ENCODE peak calls at places on chromosomes 5 and 9, in six cellular contexts. One of them, this sample, is unnamed.
A peak's percentile ranks its signal among the peaks of the same experiment; 100 is the strongest.

GRCh38 chr9:38183994-38184568 is 115.1 kb upstream of the SHB start:
- DNase-seq in Calu3: no peak
- DNase-seq in right atrium auricular region: no peak
- DNase-seq in activated B cell treated with CpG ODN at 0.5 μM for 24 hours: no peak
- DNase-seq in mammary epithelial cell: peak; percentile 25
- DNase-seq in MM.1S: no peak
- DNase-seq in this sample: no peak

GRCh38 chr9:125749287-125749935 is 2.2 kb downstream of the PBX3 start:
- DNase-seq in Calu3: no peak
- DNase-seq in right atrium auricular region: no peak
- DNase-seq in activated B cell treated with CpG ODN at 0.5 μM for 24 hours: no peak
- DNase-seq in mammary epithelial cell: peak; percentile 20
- DNase-seq in MM.1S: no peak
- DNase-seq in this sample: no peak

GRCh38 chr9:90942555-90942954 is 140.9 kb downstream of the SYK start:
- DNase-seq in Calu3: no peak
- DNase-seq in right atrium auricular region: no peak
- DNase-seq in activated B cell treated with CpG ODN at 0.5 μM for 24 hours: no peak
- DNase-seq in mammary epithelial cell: peak; percentile 100
- DNase-seq in MM.1S: peak; percentile 99
- DNase-seq in this sample: no peak

GRCh38 chr9:124502711-124503702 is 4.2 kb downstream of the NR5A1 start:
- DNase-seq in Calu3: no peak
- DNase-seq in right atrium auricular region: no peak
- DNase-seq in activated B cell treated with CpG ODN at 0.5 μM for 24 hours: no peak
- DNase-seq in mammary epithelial cell: no peak
- DNase-seq in MM.1S: no peak
- DNase-seq in this sample: no peak

GRCh38 chr9:124354364-124355031 is 60.7 kb downstream of the PSMB7 start:
- DNase-seq in Calu3: no peak
- DNase-seq in right atrium auricular region: no peak
- DNase-seq in activated B cell treated with CpG ODN at 0.5 μM for 24 hours: no peak
- DNase-seq in mammary epithelial cell: no peak
- DNase-seq in MM.1S: no peak
- DNase-seq in this sample: no peak

GRCh38 chr9:3908731-3909130 is 382.9 kb upstream of the RFX3 start:
- DNase-seq in Calu3: no peak
- DNase-seq in right atrium auricular region: no peak
- DNase-seq in activated B cell treated with CpG ODN at 0.5 μM for 24 hours: no peak
- DNase-seq in mammary epithelial cell: peak; percentile 37
- DNase-seq in MM.1S: no peak
- DNase-seq in this sample: no peak

GRCh38 chr9:68488126-68488525 is 52.6 kb downstream of the TMEM252 start:
- DNase-seq in Calu3: no peak
- DNase-seq in right atrium auricular region: no peak
- DNase-seq in activated B cell treated with CpG ODN at 0.5 μM for 24 hours: no peak
- DNase-seq in mammary epithelial cell: no peak
- DNase-seq in MM.1S: no peak
- DNase-seq in this sample: no peak

GRCh38 chr5:51811883-51812282 is 428.6 kb downstream of the ISL1 start:
- DNase-seq in Calu3: no peak
- DNase-seq in right atrium auricular region: no peak
- DNase-seq in activated B cell treated with CpG ODN at 0.5 μM for 24 hours: no peak
- DNase-seq in mammary epithelial cell: no peak
- DNase-seq in MM.1S: no peak
- DNase-seq in this sample: no peak

GRCh38 chr9:117412006-117412715 is 2.7 kb downstream of the ASTN2 start:
- DNase-seq in Calu3: no peak
- DNase-seq in right atrium auricular region: no peak
- DNase-seq in activated B cell treated with CpG ODN at 0.5 μM for 24 hours: no peak
- DNase-seq in mammary epithelial cell: no peak
- DNase-seq in MM.1S: no peak
- DNase-seq in this sample: no peak

GRCh38 chr9:99680191-99680590 is 141.5 kb upstream of the NR4A3 start:
- DNase-seq in Calu3: no peak
- DNase-seq in right atrium auricular region: no peak
- DNase-seq in activated B cell treated with CpG ODN at 0.5 μM for 24 hours: no peak
- DNase-seq in mammary epithelial cell: peak; percentile 23
- DNase-seq in MM.1S: no peak
- DNase-seq in this sample: no peak

GRCh38 chr5:35788724-35789123 is 68.0 kb upstream of the IL7R start:
- DNase-seq in Calu3: no peak
- DNase-seq in right atrium auricular region: no peak
- DNase-seq in activated B cell treated with CpG ODN at 0.5 μM for 24 hours: no peak
- DNase-seq in mammary epithelial cell: no peak
- DNase-seq in MM.1S: no peak
- DNase-seq in this sample: no peak

GRCh38 chr9:76302947-76303550 is 91.2 kb downstream of the RFK start:
- DNase-seq in Calu3: no peak
- DNase-seq in right atrium auricular region: no peak
- DNase-seq in activated B cell treated with CpG ODN at 0.5 μM for 24 hours: no peak
- DNase-seq in mammary epithelial cell: peak; percentile 26
- DNase-seq in MM.1S: peak; percentile 50
- DNase-seq in this sample: peak; percentile 53

GRCh38 chr5:148554621-148555020 is 99.7 kb downstream of the HTR4 start:
- DNase-seq in Calu3: no peak
- DNase-seq in right atrium auricular region: no peak
- DNase-seq in activated B cell treated with CpG ODN at 0.5 μM for 24 hours: no peak
- DNase-seq in mammary epithelial cell: no peak
- DNase-seq in MM.1S: no peak
- DNase-seq in this sample: no peak

GRCh38 chr5:50958852-50959457 is 292.5 kb downstream of the PARP8 start:
- DNase-seq in Calu3: peak; percentile 48
- DNase-seq in right atrium auricular region: no peak
- DNase-seq in activated B cell treated with CpG ODN at 0.5 μM for 24 hours: no peak
- DNase-seq in mammary epithelial cell: peak; percentile 9
- DNase-seq in MM.1S: peak; percentile 61
- DNase-seq in this sample: no peak

GRCh38 chr9:121748727-121749546 is 97.5 kb downstream of the DAB2IP start:
- DNase-seq in Calu3: no peak
- DNase-seq in right atrium auricular region: no peak
- DNase-seq in activated B cell treated with CpG ODN at 0.5 μM for 24 hours: no peak
- DNase-seq in mammary epithelial cell: peak; percentile 58
- DNase-seq in MM.1S: no peak
- DNase-seq in this sample: no peak

GRCh38 chr9:26656003-26656940 is 236.3 kb downstream of the CAAP1 start:
- DNase-seq in Calu3: peak; percentile 19
- DNase-seq in right atrium auricular region: no peak
- DNase-seq in activated B cell treated with CpG ODN at 0.5 μM for 24 hours: no peak
- DNase-seq in mammary epithelial cell: no peak
- DNase-seq in MM.1S: no peak
- DNase-seq in this sample: no peak

GRCh38 chr5:10303699-10304170 is 4.0 kb downstream of the CMBL start:
- DNase-seq in Calu3: no peak
- DNase-seq in right atrium auricular region: no peak
- DNase-seq in activated B cell treated with CpG ODN at 0.5 μM for 24 hours: no peak
- DNase-seq in mammary epithelial cell: no peak
- DNase-seq in MM.1S: no peak
- DNase-seq in this sample: no peak

GRCh38 chr5:6742081-6742758 is 29.0 kb downstream of the TENT4A start:
- DNase-seq in Calu3: no peak
- DNase-seq in right atrium auricular region: no peak
- DNase-seq in activated B cell treated with CpG ODN at 0.5 μM for 24 hours: no peak
- DNase-seq in mammary epithelial cell: no peak
- DNase-seq in MM.1S: no peak
- DNase-seq in this sample: no peak

GRCh38 chr5:77133061-77133758 is 46.1 kb upstream of the ZBED3 start:
- DNase-seq in Calu3: peak; percentile 61
- DNase-seq in right atrium auricular region: peak; percentile 79
- DNase-seq in activated B cell treated with CpG ODN at 0.5 μM for 24 hours: no peak
- DNase-seq in mammary epithelial cell: peak; percentile 98
- DNase-seq in MM.1S: no peak
- DNase-seq in this sample: no peak

GRCh38 chr5:74544811-74545210 is 95.7 kb downstream of the ENC1 start:
- DNase-seq in Calu3: no peak
- DNase-seq in right atrium auricular region: no peak
- DNase-seq in activated B cell treated with CpG ODN at 0.5 μM for 24 hours: no peak
- DNase-seq in mammary epithelial cell: no peak
- DNase-seq in MM.1S: no peak
- DNase-seq in this sample: no peak

GRCh38 chr5:76542887-76543690 is 80.1 kb downstream of the F2RL2 start:
- DNase-seq in Calu3: no peak
- DNase-seq in right atrium auricular region: no peak
- DNase-seq in activated B cell treated with CpG ODN at 0.5 μM for 24 hours: no peak
- DNase-seq in mammary epithelial cell: no peak
- DNase-seq in MM.1S: peak; percentile 11
- DNase-seq in this sample: no peak

GRCh38 chr5:154486427-154486866 is 8.4 kb upstream of the HAND1 start:
- DNase-seq in Calu3: no peak
- DNase-seq in right atrium auricular region: no peak
- DNase-seq in activated B cell treated with CpG ODN at 0.5 μM for 24 hours: no peak
- DNase-seq in mammary epithelial cell: no peak
- DNase-seq in MM.1S: no peak
- DNase-seq in this sample: no peak

GRCh38 chr5:1212881-1213280 is 11.5 kb downstream of the SLC6A19 start:
- DNase-seq in Calu3: no peak
- DNase-seq in right atrium auricular region: no peak
- DNase-seq in activated B cell treated with CpG ODN at 0.5 μM for 24 hours: no peak
- DNase-seq in mammary epithelial cell: no peak
- DNase-seq in MM.1S: no peak
- DNase-seq in this sample: no peak

GRCh38 chr9:108978121-108978694 is 35.1 kb downstream of the CTNNAL1 start:
- DNase-seq in Calu3: no peak
- DNase-seq in right atrium auricular region: no peak
- DNase-seq in activated B cell treated with CpG ODN at 0.5 μM for 24 hours: no peak
- DNase-seq in mammary epithelial cell: no peak
- DNase-seq in MM.1S: no peak
- DNase-seq in this sample: no peak

GRCh38 chr5:136066705-136067271 is 38.0 kb downstream of the TGFBI start:
- DNase-seq in Calu3: peak; percentile 34
- DNase-seq in right atrium auricular region: peak; percentile 59
- DNase-seq in activated B cell treated with CpG ODN at 0.5 μM for 24 hours: no peak
- DNase-seq in mammary epithelial cell: peak; percentile 66
- DNase-seq in MM.1S: no peak
- DNase-seq in this sample: no peak

GRCh38 chr5:177440990-177441780 is 5.4 kb upstream of the PRR7 start:
- DNase-seq in Calu3: no peak
- DNase-seq in right atrium auricular region: no peak
- DNase-seq in activated B cell treated with CpG ODN at 0.5 μM for 24 hours: no peak
- DNase-seq in mammary epithelial cell: no peak
- DNase-seq in MM.1S: no peak
- DNase-seq in this sample: no peak

GRCh38 chr5:148864113-148864841 is 37.9 kb downstream of the ADRB2 start:
- DNase-seq in Calu3: no peak
- DNase-seq in right atrium auricular region: no peak
- DNase-seq in activated B cell treated with CpG ODN at 0.5 μM for 24 hours: no peak
- DNase-seq in mammary epithelial cell: no peak
- DNase-seq in MM.1S: no peak
- DNase-seq in this sample: no peak

GRCh38 chr5:126354012-126354856 is 69.0 kb upstream of the GRAMD2B start:
- DNase-seq in Calu3: peak; percentile 62
- DNase-seq in right atrium auricular region: no peak
- DNase-seq in activated B cell treated with CpG ODN at 0.5 μM for 24 hours: no peak
- DNase-seq in mammary epithelial cell: peak; percentile 93
- DNase-seq in MM.1S: peak; percentile 65
- DNase-seq in this sample: peak; percentile 54
- TF ChIP-seq CTCF in Calu3: peak; percentile 59
- TF ChIP-seq CTCF in right atrium auricular region: peak; percentile 69
- TF ChIP-seq CTCF in activated B cell treated with CpG ODN at 0.5 μM for 24 hours: no peak
- TF ChIP-seq CTCF in mammary epithelial cell: peak; percentile 48
- TF ChIP-seq CTCF in MM.1S: peak; percentile 63
- TF ChIP-seq CTCF in this sample: peak; percentile 27

DNA sequence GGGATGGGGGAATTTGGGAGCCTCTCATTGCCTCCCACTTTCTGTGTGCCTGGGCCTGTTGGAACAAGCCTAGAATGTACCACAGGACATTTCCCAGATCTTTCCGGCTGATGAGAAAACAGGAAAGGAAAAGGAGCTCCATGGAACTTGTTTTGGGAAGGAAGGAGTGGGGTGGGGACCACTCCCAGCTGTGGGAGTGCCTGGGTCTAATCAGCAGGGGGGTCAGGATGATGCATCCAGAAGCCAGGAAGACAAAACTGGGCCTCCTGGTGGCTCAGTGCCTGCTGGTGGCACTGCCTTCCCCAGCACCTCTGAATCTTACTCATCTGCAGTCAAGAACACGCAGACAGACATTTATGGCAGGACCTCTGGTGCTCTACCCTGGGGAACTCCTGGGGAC is 2.8 kb downstream of the SMIM33 start:
- DNase-seq in Calu3: no peak
- DNase-seq in right atrium auricular region: no peak
- DNase-seq in activated B cell treated with CpG ODN at 0.5 μM for 24 hours: no peak
- DNase-seq in mammary epithelial cell: peak; percentile 61
- DNase-seq in MM.1S: no peak
- DNase-seq in this sample: no peak
- TF ChIP-seq CTCF in Calu3: no peak
- TF ChIP-seq CTCF in right atrium auricular region: no peak
- TF ChIP-seq CTCF in activated B cell treated with CpG ODN at 0.5 μM for 24 hours: no peak
- TF ChIP-seq CTCF in mammary epithelial cell: no peak
- TF ChIP-seq CTCF in MM.1S: no peak
- TF ChIP-seq CTCF in this sample: no peak

GRCh38 chr5:112367400-112367799 is 51.7 kb downstream of the EPB41L4A start:
- DNase-seq in Calu3: no peak
- DNase-seq in right atrium auricular region: no peak
- DNase-seq in activated B cell treated with CpG ODN at 0.5 μM for 24 hours: no peak
- DNase-seq in mammary epithelial cell: no peak
- DNase-seq in MM.1S: no peak
- DNase-seq in this sample: no peak

GRCh38 chr5:112372543-112372942 is 46.5 kb downstream of the EPB41L4A start:
- DNase-seq in Calu3: no peak
- DNase-seq in right atrium auricular region: no peak
- DNase-seq in activated B cell treated with CpG ODN at 0.5 μM for 24 hours: no peak
- DNase-seq in mammary epithelial cell: peak; percentile 19
- DNase-seq in MM.1S: no peak
- DNase-seq in this sample: no peak

GRCh38 chr5:112371054-112371453 is 48.0 kb downstream of the EPB41L4A start:
- DNase-seq in Calu3: no peak
- DNase-seq in right atrium auricular region: no peak
- DNase-seq in activated B cell treated with CpG ODN at 0.5 μM for 24 hours: no peak
- DNase-seq in mammary epithelial cell: no peak
- DNase-seq in MM.1S: no peak
- DNase-seq in this sample: no peak

DNA sequence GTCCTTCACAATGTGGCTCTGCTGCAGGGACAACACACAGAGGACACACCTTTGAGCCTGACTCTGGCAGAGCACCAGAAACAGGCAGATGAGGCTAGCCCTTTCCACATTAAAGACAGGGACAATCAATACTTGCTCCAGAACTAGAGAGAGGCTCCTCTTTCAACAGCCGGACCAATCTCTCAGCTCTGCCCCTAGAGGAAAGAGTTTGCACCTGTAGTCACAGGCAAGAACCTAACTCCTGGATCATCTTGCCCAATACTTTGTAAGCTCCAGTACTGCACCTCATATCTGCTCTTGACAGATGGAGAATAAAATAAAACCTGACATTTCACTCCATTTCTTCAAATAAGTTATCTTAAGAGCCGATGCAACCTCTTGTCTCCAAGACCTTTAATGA is 52.1 kb downstream of the EPB41L4A start:
- DNase-seq in Calu3: peak; percentile 44
- DNase-seq in right atrium auricular region: no peak
- DNase-seq in activated B cell treated with CpG ODN at 0.5 μM for 24 hours: no peak
- DNase-seq in mammary epithelial cell: peak; percentile 15
- DNase-seq in MM.1S: no peak
- DNase-seq in this sample: peak; percentile 22
- TF ChIP-seq CTCF in Calu3: peak; percentile 36
- TF ChIP-seq CTCF in right atrium auricular region: peak; percentile 46
- TF ChIP-seq CTCF in activated B cell treated with CpG ODN at 0.5 μM for 24 hours: no peak
- TF ChIP-seq CTCF in mammary epithelial cell: peak; percentile 46
- TF ChIP-seq CTCF in MM.1S: peak; percentile 19
- TF ChIP-seq CTCF in this sample: no peak

GRCh38 chr5:142298789-142299188 is 26.0 kb downstream of the SPRY4 start:
- DNase-seq in Calu3: no peak
- DNase-seq in right atrium auricular region: no peak
- DNase-seq in activated B cell treated with CpG ODN at 0.5 μM for 24 hours: no peak
- DNase-seq in mammary epithelial cell: no peak
- DNase-seq in MM.1S: no peak
- DNase-seq in this sample: no peak
- TF ChIP-seq CTCF in Calu3: no peak
- TF ChIP-seq CTCF in right atrium auricular region: no peak
- TF ChIP-seq CTCF in activated B cell treated with CpG ODN at 0.5 μM for 24 hours: no peak
- TF ChIP-seq CTCF in mammary epithelial cell: no peak
- TF ChIP-seq CTCF in MM.1S: no peak
- TF ChIP-seq CTCF in this sample: no peak